ENCODE peak calls at places on chromosomes 7 and 10, in ten cellular contexts. D is sciatic nerve; C is T follicular helper cell; A is stimulated activated CD8-positive, alpha-beta memory T cell treated with anti-CD3 and anti-CD28 coated beads, Interleukin-15, amount 100 ng/mL, for 1 hour; P is RWPE1; R is AG09309; W is activated T-helper 2 cell treated with anti-CD3 and anti-CD28 coated beads, Interferon-gamma antibody, Interleukin-2, Interleukin-4, amounts not matched to agents 10 μg/mL and 5 μg/mL and 100 μg/mL, durations not matched to agents 14 hours and 24 hours and 36 hours; O is germinal center; L is spleen; X is heart right ventricle. T is an unnamed sample.

GRCh38 chr7:33185786-33186185 is 56.4 kb downstream of the BBS9 start:
- DNase-seq in D (no peak), C (no peak), A (no peak), P (peak; percentile 43), R (no peak), W (no peak), O (peak; percentile 21), L (no peak), X (no peak), T (no peak)

GRCh38 chr7:151342811-151343210 is 1.2 kb downstream of the NUB1 start:
- DNase-seq in D (no peak), C (no peak), A (no peak), P (no peak), R (no peak), W (no peak), O (no peak), L (no peak), X (no peak), T (no peak)

GRCh38 chr7:106501605-106502580 is 159.1 kb downstream of the CCDC71L start:
- DNase-seq in D (no peak), C (no peak), A (no peak), P (no peak), R (no peak), W (no peak), O (no peak), L (no peak), X (no peak), T (no peak)

GRCh38 chr10:8059191-8059936 is 4.9 kb downstream of the GATA3 start:
- DNase-seq in D (no peak), C (no peak), A (no peak), P (no peak), R (no peak), W (no peak), O (no peak), L (no peak), X (no peak), T (no peak)

GRCh38 chr7:40447345-40447744 is 312.5 kb downstream of the SUGCT start:
- DNase-seq in D (no peak), C (no peak), A (no peak), P (no peak), R (no peak), W (no peak), O (no peak), L (no peak), X (no peak), T (no peak)

GRCh38 chr7:128105228-128106022 is 74.2 kb upstream of the LRRC4 start:
- DNase-seq in D (peak; percentile 48), C (no peak), A (no peak), P (no peak), R (no peak), W (no peak), O (no peak), L (peak; percentile 75), X (no peak), T (no peak)

GRCh38 chr7:139252451-139252850 is 21.4 kb downstream of the UBN2 start:
- DNase-seq in D (no peak), C (no peak), A (no peak), P (no peak), R (no peak), W (no peak), O (no peak), L (no peak), X (no peak), T (no peak)

GRCh38 chr7:45120-46090 is 147.0 kb upstream of the FAM20C start:
- DNase-seq in D (no peak), C (no peak), A (no peak), P (no peak), R (no peak), W (peak; percentile 6), O (no peak), L (peak; percentile 34), X (no peak), T (no peak)

GRCh38 chr7:151717415-151717814 is 159.5 kb downstream of the PRKAG2 start:
- DNase-seq in D (no peak), C (no peak), A (no peak), P (no peak), R (no peak), W (no peak), O (no peak), L (no peak), X (no peak), T (no peak)

GRCh38 chr7:6160191-6160623 is 112.2 kb downstream of the CYTH3 start:
- DNase-seq in D (peak; percentile 83), C (no peak), A (no peak), P (peak; percentile 55), R (peak; percentile 34), W (no peak), O (no peak), L (no peak), X (peak; percentile 70), T (no peak)

GRCh38 chr10:30747633-30748032 is 118.1 kb upstream of the LYZL2 start:
- DNase-seq in D (no peak), C (no peak), A (no peak), P (no peak), R (no peak), W (no peak), O (no peak), L (no peak), X (no peak), T (peak; percentile 7)

GRCh38 chr10:62960416-62960815 is 144.2 kb upstream of the EGR2 start:
- DNase-seq in D (no peak), C (no peak), A (no peak), P (no peak), R (no peak), W (no peak), O (no peak), L (no peak), X (no peak), T (no peak)

GRCh38 chr7:76509931-76510877 is at the start of gene UPK3B:
- DNase-seq in D (no peak), C (no peak), A (no peak), P (peak; percentile 60), R (no peak), W (peak; percentile 8), O (no peak), L (peak; percentile 78), X (no peak), T (no peak)

GRCh38 chr7:1050254-1050906 is 6.0 kb downstream of the GPR146 start:
- DNase-seq in D (no peak), C (no peak), A (no peak), P (no peak), R (no peak), W (no peak), O (no peak), L (peak; percentile 68), X (no peak), T (no peak)

GRCh38 chr7:55144333-55144954 is 125.6 kb downstream of the EGFR start:
- DNase-seq in D (no peak), C (no peak), A (no peak), P (no peak), R (no peak), W (no peak), O (peak; percentile 26), L (peak; percentile 52), X (no peak), T (no peak)

GRCh38 chr7:80916770-80917681 is 1.8 kb downstream of the SEMA3C start:
- DNase-seq in D (no peak), C (no peak), A (no peak), P (peak; percentile 70), R (no peak), W (no peak), O (no peak), L (no peak), X (no peak), T (no peak)

GRCh38 chr7:32259917-32260596 is 189.8 kb upstream of the PDE1C start:
- DNase-seq in D (no peak), C (no peak), A (no peak), P (no peak), R (no peak), W (no peak), O (no peak), L (no peak), X (no peak), T (no peak)

GRCh38 chr10:80202934-80203834 is 2.2 kb downstream of the ANXA11 start:
- DNase-seq in D (no peak), C (peak; percentile 47), A (no peak), P (peak; percentile 34), R (peak; percentile 80), W (peak; percentile 67), O (peak; percentile 55), L (peak; percentile 88), X (peak; percentile 86), T (peak; percentile 52)

GRCh38 chr10:65950075-65950474 is 975.8 kb upstream of the LRRTM3 start:
- DNase-seq in D (no peak), C (no peak), A (no peak), P (peak; percentile 7), R (no peak), W (no peak), O (no peak), L (no peak), X (no peak), T (no peak)

GRCh38 chr10:76309744-76310441 is 878.5 kb downstream of the LRMDA start:
- DNase-seq in D (no peak), C (no peak), A (no peak), P (no peak), R (peak; percentile 59), W (no peak), O (no peak), L (no peak), X (no peak), T (no peak)

GRCh38 chr7:155667241-155667849 is 22.9 kb downstream of the RBM33 start:
- DNase-seq in D (no peak), C (no peak), A (no peak), P (no peak), R (no peak), W (no peak), O (no peak), L (no peak), X (no peak), T (no peak)

T was measured in effector memory CD4-positive, alpha-beta T cell.